ENCODE peak calls at places on chromosomes 4 and X, in seven cellular contexts. F, X, H, K, D, O and P are unnamed samples.

GRCh38 chr4:8315343-8316250 is 46.0 kb downstream of the HTRA3 start:
- DNase-seq in F (peak), X (no peak), H (peak), K (no peak), D (peak), O (peak), P (peak)

GRCh38 chr4:10074767-10075105 is 41.9 kb downstream of the WDR1 start:
- DNase-seq in F (peak), X (peak), H (peak), K (no peak), D (no peak), O (no peak), P (no peak)

GRCh38 chr4:17323619-17324400 is 188.1 kb downstream of the QDPR start:
- DNase-seq in F (no peak), X (no peak), H (no peak), K (no peak), D (no peak), O (no peak), P (peak)

GRCh38 chr4:11748169-11748872 is 319.6 kb upstream of the HS3ST1 start:
- DNase-seq in F (no peak), X (no peak), H (peak), K (no peak), D (no peak), O (no peak), P (peak)

GRCh38 chr4:87150498-87151261 is 69.7 kb downstream of the KLHL8 start:
- DNase-seq in F (peak), X (no peak), H (peak), K (peak), D (peak), O (peak), P (peak)

GRCh38 chrX:72073614-72074013 is 58.1 kb downstream of the RTL5 start:
- DNase-seq in F (no peak), X (no peak), H (no peak), K (no peak), D (no peak), O (no peak), P (no peak)

GRCh38 chr4:36348403-36348938 is 67.1 kb downstream of the DTHD1 start:
- DNase-seq in F (peak), X (no peak), H (no peak), K (no peak), D (no peak), O (no peak), P (peak)

GRCh38 chrX:147741776-147742175 is 169.9 kb upstream of the FMR1 start:
- DNase-seq in F (no peak), X (no peak), H (no peak), K (no peak), D (no peak), O (no peak), P (no peak)

GRCh38 chr4:38266616-38267015 is 306.4 kb downstream of the PTTG2 start:
- DNase-seq in F (peak), X (no peak), H (peak), K (no peak), D (no peak), O (no peak), P (peak)

GRCh38 chrX:15946783-15947550 is 92.4 kb upstream of the AP1S2 start:
- DNase-seq in F (no peak), X (no peak), H (peak), K (no peak), D (no peak), O (no peak), P (peak)

GRCh38 chr4:73815145-73815544 is 21.3 kb upstream of the CXCL6 start:
- DNase-seq in F (no peak), X (no peak), H (peak), K (no peak), D (no peak), O (peak), P (no peak)

GRCh38 chr4:171378323-171378722 is 434.9 kb upstream of the GALNTL6 start:
- DNase-seq in F (no peak), X (no peak), H (no peak), K (no peak), D (no peak), O (no peak), P (no peak)

GRCh38 chr4:106614446-106614845 is 245.9 kb upstream of the GIMD1 start:
- DNase-seq in F (no peak), X (no peak), H (no peak), K (no peak), D (no peak), O (no peak), P (no peak)

GRCh38 chrX:65871671-65872311 is 168.1 kb downstream of the VSIG4 start:
- DNase-seq in F (peak), X (no peak), H (peak), K (no peak), D (no peak), O (peak), P (peak)

DNA sequence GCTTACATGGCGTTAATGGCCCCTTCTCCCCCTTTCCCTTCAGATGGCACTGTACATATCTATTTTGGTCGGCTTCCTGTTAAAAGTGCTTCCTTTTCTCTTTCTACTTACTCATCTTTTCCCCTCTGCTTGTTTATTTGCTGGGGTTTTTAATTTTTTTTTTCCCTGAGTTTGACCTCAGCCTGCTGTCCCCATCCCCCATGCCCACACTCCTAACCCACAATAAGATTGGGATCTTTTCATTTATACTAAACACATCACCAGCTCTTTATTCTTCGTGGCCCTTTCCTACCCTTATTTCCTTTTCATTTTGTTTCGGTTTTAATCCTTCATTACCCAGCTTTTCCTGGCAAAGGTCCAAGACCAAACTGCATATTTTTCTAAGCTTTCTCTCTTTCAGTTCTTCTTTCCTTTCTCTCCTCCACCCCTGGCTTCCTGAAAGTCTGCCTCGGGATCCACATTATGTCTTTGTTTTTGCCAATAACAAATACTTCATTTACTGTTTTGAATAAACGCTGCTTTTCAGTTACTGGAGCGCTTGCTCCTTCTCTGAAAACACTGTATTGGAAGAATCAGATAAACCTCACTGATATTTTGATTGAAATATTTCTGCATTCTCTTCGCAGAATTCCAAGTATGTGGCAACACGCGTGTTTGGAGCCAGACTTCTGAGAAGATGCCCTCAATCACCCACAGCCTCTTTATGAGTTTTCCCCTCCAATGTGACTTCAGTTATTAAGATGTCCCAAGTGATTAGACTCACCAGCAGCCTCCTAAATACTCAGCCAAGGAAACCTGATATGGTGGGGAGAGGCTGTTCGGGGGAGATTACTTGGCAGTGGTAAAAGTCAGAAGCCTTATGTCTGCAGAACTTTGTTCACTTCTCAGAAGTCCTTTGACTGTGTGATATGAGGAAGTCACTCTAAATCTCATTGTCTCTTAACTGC is 151.8 kb upstream of the USP9X start:
- DNase-seq in F (peak), X (no peak), H (peak), K (no peak), D (no peak), O (peak), P (peak)
- H3K4me3 ChIP-seq in F (no peak), X (no peak), H (peak), K (peak), D (no peak), O (peak), P (no peak)

GRCh38 chr4:89468632-89469031 is 161.0 kb upstream of the GPRIN3 start:
- DNase-seq in F (no peak), X (no peak), H (no peak), K (no peak), D (no peak), O (no peak), P (no peak)

GRCh38 chr4:89469930-89470375 is 162.4 kb upstream of the GPRIN3 start:
- DNase-seq in F (peak), X (no peak), H (peak), K (no peak), D (no peak), O (no peak), P (no peak)

GRCh38 chr4:89469512-89469911 is 161.9 kb upstream of the GPRIN3 start:
- DNase-seq in F (no peak), X (no peak), H (peak), K (no peak), D (no peak), O (no peak), P (no peak)
- H3K4me3 ChIP-seq in F (no peak), X (no peak), H (peak), K (no peak), D (no peak), O (no peak), P (no peak)

GRCh38 chrX:13493659-13494058 is 75.7 kb upstream of the EGFL6 start:
- DNase-seq in F (no peak), X (no peak), H (no peak), K (no peak), D (no peak), O (no peak), P (no peak)
- H3K4me3 ChIP-seq in F (no peak), X (no peak), H (no peak), K (no peak), D (no peak), O (no peak), P (no peak)

GRCh38 chrX:119885554-119886428 is 9.9 kb upstream of the AKAP14 start:
- DNase-seq in F (peak), X (no peak), H (peak), K (no peak), D (no peak), O (peak), P (no peak)
- H3K4me3 ChIP-seq in F (peak), X (no peak), H (no peak), K (peak), D (no peak), O (no peak), P (no peak)